ENCODE peak calls at places on chromosome 1, in ten cellular contexts. M, P, Y, B, N, A, D, S, Q and J are unnamed samples.

GRCh38 chr1:79815115-79815514 is 808.6 kb upstream of the ADGRL4 start:
- DNase-seq in M (no peak), P (no peak), Y (no peak), B (no peak), N (no peak), A (no peak), D (no peak), S (no peak), Q (peak; percentile 25), J (no peak)

GRCh38 chr1:77459881-77460280 is 178.1 kb downstream of the AK5 start:
- DNase-seq in M (no peak), P (no peak), Y (no peak), B (no peak), N (no peak), A (peak; percentile 16), D (no peak), S (no peak), Q (peak; percentile 7), J (no peak)

GRCh38 chr1:116123837-116124533 is 12.8 kb downstream of the MAB21L3 start:
- DNase-seq in M (no peak), P (no peak), Y (no peak), B (no peak), N (no peak), A (no peak), D (no peak), S (no peak), Q (no peak), J (no peak)

GRCh38 chr1:89262643-89263042 is 10.0 kb downstream of the GBP5 start:
- DNase-seq in M (no peak), P (no peak), Y (no peak), B (no peak), N (no peak), A (peak; percentile 64), D (no peak), S (no peak), Q (peak; percentile 23), J (no peak)

GRCh38 chr1:179146476-179146875 is 64.6 kb downstream of the TOR3A start:
- DNase-seq in M (no peak), P (no peak), Y (no peak), B (no peak), N (no peak), A (no peak), D (no peak), S (no peak), Q (no peak), J (no peak)

GRCh38 chr1:201826830-201827229 is 2.1 kb upstream of the IPO9 start:
- DNase-seq in M (no peak), P (no peak), Y (no peak), B (no peak), N (no peak), A (peak; percentile 4), D (no peak), S (no peak), Q (no peak), J (no peak)

GRCh38 chr1:26922201-26922729 is 722 bp downstream of the NUDC start:
- DNase-seq in M (no peak), P (peak; percentile 36), Y (no peak), B (no peak), N (no peak), A (peak; percentile 17), D (no peak), S (no peak), Q (peak; percentile 19), J (no peak)

GRCh38 chr1:215637041-215637573 is 70.0 kb downstream of the KCTD3 start:
- DNase-seq in M (no peak), P (no peak), Y (no peak), B (no peak), N (no peak), A (peak; percentile 22), D (no peak), S (no peak), Q (peak; percentile 94), J (no peak)

GRCh38 chr1:2335721-2336475 is 55.5 kb downstream of the MORN1 start:
- DNase-seq in M (no peak), P (no peak), Y (no peak), B (no peak), N (no peak), A (peak; percentile 54), D (no peak), S (no peak), Q (no peak), J (no peak)

GRCh38 chr1:26276432-26276838 is 3.5 kb upstream of the SH3BGRL3 start:
- DNase-seq in M (no peak), P (no peak), Y (no peak), B (no peak), N (no peak), A (no peak), D (no peak), S (no peak), Q (no peak), J (peak; percentile 68)

GRCh38 chr1:186420311-186420710 is 40.6 kb downstream of the PDC start:
- DNase-seq in M (no peak), P (no peak), Y (no peak), B (no peak), N (no peak), A (no peak), D (no peak), S (no peak), Q (peak; percentile 24), J (no peak)

GRCh38 chr1:200869753-200870391 is 2.9 kb upstream of the GPR25 start:
- DNase-seq in M (no peak), P (peak; percentile 18), Y (no peak), B (no peak), N (no peak), A (no peak), D (no peak), S (no peak), Q (no peak), J (no peak)

DNA sequence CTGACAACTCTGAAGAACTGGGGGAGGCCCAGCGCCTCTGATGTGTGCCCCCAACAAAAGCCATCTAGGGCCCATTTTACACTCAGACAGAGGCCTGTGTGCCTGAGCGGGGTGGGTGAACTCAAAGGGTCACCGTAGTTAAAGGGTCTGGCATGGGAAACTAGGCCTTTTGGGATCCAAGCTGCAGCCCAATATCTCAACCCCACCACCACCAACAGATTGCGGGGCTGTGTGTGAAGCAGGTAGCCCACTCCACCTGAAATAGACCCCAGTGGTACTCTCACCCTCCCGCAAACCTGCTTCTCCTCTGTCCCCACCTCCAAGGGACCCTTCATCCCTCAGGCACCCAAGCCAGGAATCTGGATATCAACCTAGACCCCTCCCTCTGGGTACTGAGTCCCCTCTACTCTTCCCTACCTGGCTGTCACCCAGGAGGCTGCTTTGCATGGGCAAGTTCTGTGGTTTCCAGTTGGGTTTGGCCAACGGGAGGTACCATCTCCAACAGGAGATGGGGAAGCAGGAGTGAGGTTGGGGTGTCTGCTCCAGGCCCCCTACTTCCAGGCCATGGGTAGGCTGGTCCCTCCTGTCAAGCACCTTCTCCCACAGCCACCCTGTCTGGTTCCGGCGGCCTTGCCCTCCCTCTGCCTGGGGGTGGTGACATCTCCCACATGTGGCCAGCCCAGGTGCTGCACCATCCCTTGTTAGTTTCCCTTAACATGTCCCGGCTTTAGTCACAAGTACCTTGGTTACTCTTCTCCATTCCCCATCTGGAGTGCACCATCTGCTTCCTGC is 35.2 kb upstream of the LRP8 start:
- DNase-seq in M (peak; percentile 41), P (peak; percentile 17), Y (no peak), B (peak; percentile 44), N (no peak), A (no peak), D (peak; percentile 40), S (no peak), Q (no peak), J (peak; percentile 74)
- TF ChIP-seq CTCF in M (no peak), P (peak; percentile 24), Y (no peak), B (no peak), N (no peak), A (no peak), D (no peak), S (no peak), Q (no peak), J (no peak)

GRCh38 chr1:231369282-231369681 is 31.2 kb downstream of the SPRTN start:
- DNase-seq in M (no peak), P (no peak), Y (no peak), B (no peak), N (no peak), A (no peak), D (no peak), S (no peak), Q (no peak), J (no peak)
- TF ChIP-seq CTCF in M (no peak), P (no peak), Y (no peak), B (no peak), N (no peak), A (no peak), D (no peak), S (no peak), Q (no peak), J (peak; percentile 30)

GRCh38 chr1:227449051-227449450 is 114.3 kb upstream of the ZNF678 start:
- DNase-seq in M (no peak), P (peak; percentile 55), Y (no peak), B (no peak), N (no peak), A (peak; percentile 31), D (peak; percentile 65), S (peak; percentile 61), Q (no peak), J (no peak)

GRCh38 chr1:227449727-227450420 is 113.5 kb upstream of the ZNF678 start:
- DNase-seq in M (no peak), P (no peak), Y (no peak), B (no peak), N (no peak), A (no peak), D (no peak), S (no peak), Q (no peak), J (no peak)

GRCh38 chr1:227445746-227446145 is 117.6 kb upstream of the ZNF678 start:
- DNase-seq in M (no peak), P (no peak), Y (no peak), B (no peak), N (no peak), A (peak; percentile 66), D (no peak), S (no peak), Q (no peak), J (no peak)

GRCh38 chr1:227445092-227445674 is 118.2 kb upstream of the ZNF678 start:
- DNase-seq in M (no peak), P (no peak), Y (no peak), B (no peak), N (no peak), A (no peak), D (no peak), S (no peak), Q (no peak), J (no peak)

DNA sequence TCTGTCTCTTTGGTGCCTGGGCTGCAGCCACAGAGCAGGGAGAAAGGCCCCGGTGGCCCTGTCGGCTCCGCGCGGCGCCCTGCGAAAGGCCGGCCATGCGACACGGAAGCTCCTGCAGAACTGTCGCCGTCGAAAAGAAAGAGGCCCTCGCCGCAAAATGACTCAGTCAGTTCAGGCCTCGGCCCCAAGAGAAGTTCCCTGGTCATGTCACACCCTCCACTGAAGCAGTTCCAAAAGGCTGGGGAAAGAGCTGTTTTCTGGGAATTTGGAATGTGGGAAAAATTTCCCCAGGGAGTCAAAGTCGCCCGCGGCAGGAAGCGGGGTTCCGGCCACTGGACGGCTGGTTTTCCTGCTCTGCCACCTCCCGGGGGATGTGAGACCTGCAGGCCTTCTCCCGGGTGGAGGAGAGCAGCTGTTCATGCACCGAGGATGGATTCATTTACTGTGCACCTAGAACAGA is 115.8 kb upstream of the ZNF678 start:
- DNase-seq in M (peak; percentile 64), P (no peak), Y (peak; percentile 77), B (no peak), N (peak; percentile 54), A (no peak), D (peak; percentile 70), S (peak; percentile 66), Q (peak; percentile 29), J (no peak)
- TF ChIP-seq CTCF in M (peak; percentile 28), P (no peak), Y (peak; percentile 64), B (peak; percentile 55), N (peak; percentile 65), A (peak; percentile 52), D (peak; percentile 40), S (peak; percentile 30), Q (peak; percentile 52), J (peak; percentile 81)

GRCh38 chr1:153973478-153973877 is 4.0 kb downstream of the JTB start:
- DNase-seq in M (no peak), P (no peak), Y (no peak), B (no peak), N (no peak), A (no peak), D (no peak), S (no peak), Q (no peak), J (no peak)
- TF ChIP-seq CTCF in M (no peak), P (no peak), Y (no peak), B (no peak), N (no peak), A (no peak), D (no peak), S (no peak), Q (no peak), J (no peak)